ENCODE peak calls at places on chromosomes 13 and 19, in nine cellular contexts. One of them, this sample, is unnamed.

GRCh38 chr19:5594521-5594950 is 26.8 kb upstream of the TINCR start:
- DNase-seq in naive thymus-derived CD4-positive, alpha-beta T cell: no peak
- DNase-seq in Calu3: no peak
- DNase-seq in stimulated activated naive CD4-positive, alpha-beta T cell: no peak
- DNase-seq in NCI-H748 treated with DMSO at 0.1 percent for 48 hours: no peak
- DNase-seq in body of pancreas: no peak
- DNase-seq in uterus: no peak
- DNase-seq in right atrium auricular region: no peak
- DNase-seq in H54: no peak
- DNase-seq in this sample: no peak

GRCh38 chr19:11535792-11536595 is 2.7 kb upstream of the CNN1 start:
- DNase-seq in body of pancreas: peak
- DNase-seq in Calu3: peak
- DNase-seq in H54: peak
- DNase-seq in right atrium auricular region: peak
- DNase-seq in uterus: peak
- DNase-seq in NCI-H748 treated with DMSO at 0.1 percent for 48 hours: peak
- DNase-seq in naive thymus-derived CD4-positive, alpha-beta T cell: peak
- DNase-seq in stimulated activated naive CD4-positive, alpha-beta T cell: peak
- DNase-seq in this sample: no peak

GRCh38 chr13:49627831-49628652 is at the start of gene ARL11:
- DNase-seq in Calu3: no peak
- DNase-seq in stimulated activated naive CD4-positive, alpha-beta T cell: peak
- DNase-seq in NCI-H748 treated with DMSO at 0.1 percent for 48 hours: no peak
- DNase-seq in body of pancreas: no peak
- DNase-seq in uterus: no peak
- DNase-seq in H54: no peak
- DNase-seq in right atrium auricular region: no peak
- DNase-seq in naive thymus-derived CD4-positive, alpha-beta T cell: peak
- DNase-seq in this sample: no peak

GRCh38 chr19:50432221-50432626 is 468 bp upstream of the MYBPC2 start:
- DNase-seq in uterus: no peak
- DNase-seq in H54: no peak
- DNase-seq in right atrium auricular region: no peak
- DNase-seq in body of pancreas: no peak
- DNase-seq in naive thymus-derived CD4-positive, alpha-beta T cell: no peak
- DNase-seq in NCI-H748 treated with DMSO at 0.1 percent for 48 hours: no peak
- DNase-seq in Calu3: peak
- DNase-seq in stimulated activated naive CD4-positive, alpha-beta T cell: no peak
- DNase-seq in this sample: no peak

GRCh38 chr19:1262687-1263123 is 6.4 kb upstream of the CIRBP start:
- DNase-seq in H54: no peak
- DNase-seq in Calu3: no peak
- DNase-seq in stimulated activated naive CD4-positive, alpha-beta T cell: no peak
- DNase-seq in body of pancreas: no peak
- DNase-seq in naive thymus-derived CD4-positive, alpha-beta T cell: no peak
- DNase-seq in uterus: peak
- DNase-seq in right atrium auricular region: no peak
- DNase-seq in NCI-H748 treated with DMSO at 0.1 percent for 48 hours: no peak
- DNase-seq in this sample: no peak

GRCh38 chr13:40466271-40466670 is 200.2 kb downstream of the FOXO1 start:
- DNase-seq in body of pancreas: no peak
- DNase-seq in Calu3: no peak
- DNase-seq in uterus: no peak
- DNase-seq in stimulated activated naive CD4-positive, alpha-beta T cell: no peak
- DNase-seq in H54: no peak
- DNase-seq in naive thymus-derived CD4-positive, alpha-beta T cell: no peak
- DNase-seq in NCI-H748 treated with DMSO at 0.1 percent for 48 hours: no peak
- DNase-seq in right atrium auricular region: no peak
- DNase-seq in this sample: no peak

GRCh38 chr13:98746968-98747367 is 5.5 kb downstream of the SLC15A1 start:
- DNase-seq in NCI-H748 treated with DMSO at 0.1 percent for 48 hours: no peak
- DNase-seq in H54: peak
- DNase-seq in stimulated activated naive CD4-positive, alpha-beta T cell: no peak
- DNase-seq in right atrium auricular region: no peak
- DNase-seq in uterus: no peak
- DNase-seq in naive thymus-derived CD4-positive, alpha-beta T cell: no peak
- DNase-seq in body of pancreas: no peak
- DNase-seq in Calu3: peak
- DNase-seq in this sample: no peak

GRCh38 chr13:63156816-63157215 is 1741.2 kb upstream of the PCDH20 start:
- DNase-seq in uterus: no peak
- DNase-seq in Calu3: no peak
- DNase-seq in naive thymus-derived CD4-positive, alpha-beta T cell: no peak
- DNase-seq in stimulated activated naive CD4-positive, alpha-beta T cell: no peak
- DNase-seq in right atrium auricular region: no peak
- DNase-seq in body of pancreas: no peak
- DNase-seq in H54: no peak
- DNase-seq in NCI-H748 treated with DMSO at 0.1 percent for 48 hours: no peak
- DNase-seq in this sample: no peak

GRCh38 chr13:45546410-45546765 is 69.2 kb downstream of the ERICH6B start:
- DNase-seq in stimulated activated naive CD4-positive, alpha-beta T cell: no peak
- DNase-seq in right atrium auricular region: no peak
- DNase-seq in naive thymus-derived CD4-positive, alpha-beta T cell: no peak
- DNase-seq in H54: no peak
- DNase-seq in uterus: no peak
- DNase-seq in NCI-H748 treated with DMSO at 0.1 percent for 48 hours: no peak
- DNase-seq in body of pancreas: no peak
- DNase-seq in Calu3: no peak
- DNase-seq in this sample: no peak

GRCh38 chr19:19205416-19206410 is 2.5 kb upstream of the NR2C2AP start:
- DNase-seq in uterus: no peak
- DNase-seq in right atrium auricular region: no peak
- DNase-seq in stimulated activated naive CD4-positive, alpha-beta T cell: no peak
- DNase-seq in naive thymus-derived CD4-positive, alpha-beta T cell: no peak
- DNase-seq in H54: no peak
- DNase-seq in NCI-H748 treated with DMSO at 0.1 percent for 48 hours: no peak
- DNase-seq in Calu3: no peak
- DNase-seq in body of pancreas: no peak
- DNase-seq in this sample: no peak

GRCh38 chr19:8575467-8575997 is 1.7 kb downstream of the MYO1F start:
- DNase-seq in Calu3: no peak
- DNase-seq in stimulated activated naive CD4-positive, alpha-beta T cell: peak
- DNase-seq in NCI-H748 treated with DMSO at 0.1 percent for 48 hours: no peak
- DNase-seq in uterus: no peak
- DNase-seq in naive thymus-derived CD4-positive, alpha-beta T cell: peak
- DNase-seq in body of pancreas: no peak
- DNase-seq in H54: no peak
- DNase-seq in right atrium auricular region: no peak
- DNase-seq in this sample: no peak

GRCh38 chr13:108220042-108220441 is 1.9 kb downstream of the ABHD13 start:
- DNase-seq in Calu3: no peak
- DNase-seq in stimulated activated naive CD4-positive, alpha-beta T cell: peak
- DNase-seq in naive thymus-derived CD4-positive, alpha-beta T cell: no peak
- DNase-seq in right atrium auricular region: no peak
- DNase-seq in H54: no peak
- DNase-seq in NCI-H748 treated with DMSO at 0.1 percent for 48 hours: peak
- DNase-seq in body of pancreas: peak
- DNase-seq in uterus: no peak
- DNase-seq in this sample: no peak

GRCh38 chr13:25898991-25899390 is 152.8 kb downstream of the SHISA2 start:
- DNase-seq in Calu3: no peak
- DNase-seq in stimulated activated naive CD4-positive, alpha-beta T cell: no peak
- DNase-seq in right atrium auricular region: no peak
- DNase-seq in uterus: no peak
- DNase-seq in H54: no peak
- DNase-seq in body of pancreas: no peak
- DNase-seq in naive thymus-derived CD4-positive, alpha-beta T cell: no peak
- DNase-seq in NCI-H748 treated with DMSO at 0.1 percent for 48 hours: no peak
- DNase-seq in this sample: no peak

GRCh38 chr19:40622773-40623075 is 21.6 kb downstream of the LTBP4 start:
- DNase-seq in body of pancreas: no peak
- DNase-seq in Calu3: no peak
- DNase-seq in H54: no peak
- DNase-seq in naive thymus-derived CD4-positive, alpha-beta T cell: no peak
- DNase-seq in uterus: no peak
- DNase-seq in stimulated activated naive CD4-positive, alpha-beta T cell: no peak
- DNase-seq in right atrium auricular region: no peak
- DNase-seq in NCI-H748 treated with DMSO at 0.1 percent for 48 hours: no peak
- DNase-seq in this sample: no peak

GRCh38 chr13:112434032-112434431 is 57.9 kb downstream of the SPACA7 start:
- DNase-seq in uterus: no peak
- DNase-seq in NCI-H748 treated with DMSO at 0.1 percent for 48 hours: no peak
- DNase-seq in Calu3: no peak
- DNase-seq in stimulated activated naive CD4-positive, alpha-beta T cell: no peak
- DNase-seq in body of pancreas: no peak
- DNase-seq in naive thymus-derived CD4-positive, alpha-beta T cell: no peak
- DNase-seq in right atrium auricular region: peak
- DNase-seq in H54: no peak
- DNase-seq in this sample: no peak

GRCh38 chr13:40940841-40941240 is 78.3 kb downstream of the ELF1 start:
- DNase-seq in body of pancreas: no peak
- DNase-seq in H54: no peak
- DNase-seq in right atrium auricular region: no peak
- DNase-seq in naive thymus-derived CD4-positive, alpha-beta T cell: no peak
- DNase-seq in Calu3: no peak
- DNase-seq in uterus: no peak
- DNase-seq in NCI-H748 treated with DMSO at 0.1 percent for 48 hours: no peak
- DNase-seq in stimulated activated naive CD4-positive, alpha-beta T cell: no peak
- DNase-seq in this sample: no peak

GRCh38 chr13:29162638-29163037 is 342.5 kb downstream of the MTUS2 start:
- DNase-seq in Calu3: no peak
- DNase-seq in naive thymus-derived CD4-positive, alpha-beta T cell: no peak
- DNase-seq in uterus: no peak
- DNase-seq in NCI-H748 treated with DMSO at 0.1 percent for 48 hours: no peak
- DNase-seq in H54: peak
- DNase-seq in body of pancreas: no peak
- DNase-seq in right atrium auricular region: no peak
- DNase-seq in stimulated activated naive CD4-positive, alpha-beta T cell: no peak
- DNase-seq in this sample: no peak

This sample was measured in cerebellar nuclear complex.